ENCODE peak calls at places on chromosomes 5 and 9, in ten cellular contexts. P is stimulated activated CD8-positive, alpha-beta memory T cell treated with anti-CD3 and anti-CD28 coated beads, Interleukin-15, amount 100 ng/mL, for 24 hours; V is NAMALWA; B is CD4-positive, alpha-beta T cell; X is HS-5; S is cerebellum; R is kidney tubule cell; H is HFF-Myc; E is endothelial cell; G is left lung. J is an unnamed sample.

GRCh38 chr5:170632985-170633234 is 129.1 kb downstream of the KCNIP1 start:
- DNase-seq in R (no peak), B (peak), V (peak), P (peak), S (peak), E (peak), G (peak), X (peak), H (no peak), J (peak)

GRCh38 chr9:14156046-14156445 is 157.9 kb downstream of the NFIB start:
- DNase-seq in E (no peak), V (no peak), X (no peak), R (no peak), S (no peak), H (no peak), G (no peak), B (no peak), P (no peak), J (no peak)

GRCh38 chr5:135072357-135073247 is 38.6 kb upstream of the PITX1 start:
- DNase-seq in B (no peak), G (no peak), E (no peak), H (no peak), S (no peak), P (no peak), V (no peak), R (no peak), X (no peak), J (no peak)

GRCh38 chr5:172439785-172440480 is 14.4 kb downstream of the SH3PXD2B start:
- DNase-seq in X (no peak), S (no peak), H (no peak), E (no peak), R (no peak), G (peak), V (no peak), B (no peak), P (no peak), J (no peak)

GRCh38 chr5:168086736-168087135 is 204.7 kb upstream of the WWC1 start:
- DNase-seq in G (no peak), V (no peak), P (no peak), H (no peak), S (peak), R (no peak), X (no peak), B (no peak), E (no peak), J (no peak)

GRCh38 chr5:35183243-35183955 is 46.9 kb downstream of the PRLR start:
- DNase-seq in E (peak), X (peak), G (no peak), V (peak), B (no peak), H (peak), R (peak), S (peak), P (no peak), J (no peak)

GRCh38 chr9:35549466-35549865 is 55.6 kb upstream of the TESK1 start:
- DNase-seq in G (no peak), X (no peak), R (peak), H (no peak), B (no peak), E (no peak), S (no peak), P (no peak), V (no peak), J (no peak)

GRCh38 chr5:125257057-125257970 is 510.9 kb upstream of the ZNF608 start:
- DNase-seq in H (no peak), S (peak), V (no peak), G (no peak), X (no peak), E (no peak), R (peak), P (no peak), B (no peak), J (no peak)

GRCh38 chr5:139647406-139648204 is 544 bp upstream of the CXXC5 start:
- DNase-seq in V (no peak), H (no peak), E (no peak), R (no peak), B (no peak), G (peak), P (no peak), S (no peak), X (no peak), J (no peak)

GRCh38 chr9:78280982-78281668 is 15.8 kb upstream of the PSAT1 start:
- DNase-seq in S (peak), V (no peak), X (no peak), H (no peak), G (peak), B (no peak), P (no peak), E (no peak), R (peak), J (no peak)

J was measured in T-helper 9 cell.